ENCODE peak calls at places on chromosomes 13 and 19, in ten cellular contexts. J, K, H, N, Q, S, U, E, T and W are unnamed samples.

GRCh38 chr19:45862271-45862563 is 730 bp downstream of the SYMPK start:
- DNase-seq in J (peak; percentile 29), K (no peak), H (no peak), N (no peak), Q (no peak), S (no peak), U (no peak), E (no peak), T (no peak), W (no peak)

GRCh38 chr19:49574206-49574755 is 6.1 kb downstream of the NOSIP start:
- DNase-seq in J (no peak), K (no peak), H (no peak), N (no peak), Q (no peak), S (no peak), U (no peak), E (no peak), T (no peak), W (no peak)

GRCh38 chr19:3375221-3376088 is 9.1 kb downstream of the NFIC start:
- DNase-seq in J (no peak), K (no peak), H (no peak), N (peak; percentile 88), Q (no peak), S (no peak), U (peak; percentile 95), E (peak; percentile 76), T (no peak), W (peak; percentile 88)

GRCh38 chr13:61954092-61954491 is 538.4 kb upstream of the PCDH20 start:
- DNase-seq in J (peak; percentile 9), K (no peak), H (no peak), N (no peak), Q (no peak), S (no peak), U (no peak), E (no peak), T (no peak), W (no peak)

GRCh38 chr13:114067886-114068722 is 64.3 kb downstream of the RASA3 start:
- DNase-seq in J (no peak), K (no peak), H (peak; percentile 29), N (no peak), Q (no peak), S (no peak), U (no peak), E (no peak), T (peak; percentile 17), W (no peak)

GRCh38 chr13:48873598-48873997 is 102.1 kb upstream of the FNDC3A start:
- DNase-seq in J (peak; percentile 26), K (no peak), H (no peak), N (no peak), Q (no peak), S (peak; percentile 31), U (no peak), E (peak; percentile 71), T (no peak), W (no peak)

GRCh38 chr13:37134411-37135041 is 29.1 kb upstream of the CSNK1A1L start:
- DNase-seq in J (no peak), K (no peak), H (no peak), N (no peak), Q (peak; percentile 97), S (no peak), U (no peak), E (peak; percentile 87), T (no peak), W (no peak)

GRCh38 chr13:53250272-53250875 is 221.8 kb downstream of the OLFM4 start:
- DNase-seq in J (peak; percentile 53), K (peak; percentile 3), H (peak; percentile 57), N (no peak), Q (peak; percentile 45), S (peak; percentile 57), U (no peak), E (peak; percentile 71), T (no peak), W (no peak)

GRCh38 chr19:13841339-13842293 is 35.3 kb upstream of the NANOS3 start:
- DNase-seq in J (no peak), K (no peak), H (peak; percentile 29), N (no peak), Q (no peak), S (no peak), U (peak; percentile 96), E (peak; percentile 55), T (no peak), W (no peak)

GRCh38 chr13:20825476-20825875 is 51.7 kb upstream of the EEF1AKMT1 start:
- DNase-seq in J (no peak), K (no peak), H (no peak), N (no peak), Q (no peak), S (no peak), U (no peak), E (peak; percentile 26), T (no peak), W (no peak)